ENCODE peak calls at places on chromosomes 7 and 10, in ten cellular contexts. S is endodermal cell; N is body of pancreas; V is BE2C; G is IMR-90; T is adipocyte; I is lung; D is neuronal stem cell; K is CD8-positive, alpha-beta memory T cell; A is small intestine. X is an unnamed sample.
A peak's percentile ranks its signal among the peaks of the same experiment; 100 is the strongest.

GRCh38 chr10:130169136-130169888 is 33.1 kb downstream of the GLRX3 start:
- DNase-seq in S (no peak), N (no peak), V (no peak), G (peak; percentile 11), T (no peak), I (no peak), D (no peak), K (no peak), A (peak; percentile 27), X (no peak)

GRCh38 chr7:140673063-140673769 is 471 bp downstream of the ADCK2 start:
- DNase-seq in S (peak; percentile 89), N (peak; percentile 78), V (peak; percentile 43), G (no peak), T (peak; percentile 56), I (peak; percentile 65), D (peak; percentile 24), K (peak; percentile 61), A (peak; percentile 62), X (peak; percentile 86)

GRCh38 chr10:69248117-69248730 is 28.1 kb downstream of the HKDC1 start:
- DNase-seq in S (peak; percentile 36), N (no peak), V (no peak), G (no peak), T (no peak), I (no peak), D (no peak), K (no peak), A (no peak), X (no peak)

GRCh38 chr7:35605760-35606159 is 89.2 kb downstream of the HERPUD2 start:
- DNase-seq in S (no peak), N (no peak), V (no peak), G (peak; percentile 82), T (peak; percentile 32), I (no peak), D (no peak), K (no peak), A (no peak), X (no peak)

GRCh38 chr7:77878500-77878899 is 79.9 kb downstream of the PHTF2 start:
- DNase-seq in S (no peak), N (no peak), V (no peak), G (no peak), T (no peak), I (no peak), D (no peak), K (no peak), A (no peak), X (no peak)

GRCh38 chr7:37495574-37496184 is 47.0 kb upstream of the ELMO1 start:
- DNase-seq in S (no peak), N (no peak), V (no peak), G (peak; percentile 13), T (peak; percentile 65), I (no peak), D (no peak), K (peak; percentile 14), A (peak; percentile 20), X (no peak)

GRCh38 chr10:5545778-5546710 is 21.3 kb downstream of the CALML3 start:
- DNase-seq in S (peak; percentile 39), N (peak; percentile 46), V (no peak), G (peak; percentile 97), T (no peak), I (peak; percentile 64), D (no peak), K (no peak), A (peak; percentile 58), X (peak; percentile 76)

GRCh38 chr7:115851291-115851690 is 179.3 kb downstream of the TFEC start:
- DNase-seq in S (no peak), N (no peak), V (no peak), G (peak; percentile 73), T (peak; percentile 85), I (no peak), D (peak; percentile 27), K (peak; percentile 1), A (peak; percentile 18), X (no peak)

DNA sequence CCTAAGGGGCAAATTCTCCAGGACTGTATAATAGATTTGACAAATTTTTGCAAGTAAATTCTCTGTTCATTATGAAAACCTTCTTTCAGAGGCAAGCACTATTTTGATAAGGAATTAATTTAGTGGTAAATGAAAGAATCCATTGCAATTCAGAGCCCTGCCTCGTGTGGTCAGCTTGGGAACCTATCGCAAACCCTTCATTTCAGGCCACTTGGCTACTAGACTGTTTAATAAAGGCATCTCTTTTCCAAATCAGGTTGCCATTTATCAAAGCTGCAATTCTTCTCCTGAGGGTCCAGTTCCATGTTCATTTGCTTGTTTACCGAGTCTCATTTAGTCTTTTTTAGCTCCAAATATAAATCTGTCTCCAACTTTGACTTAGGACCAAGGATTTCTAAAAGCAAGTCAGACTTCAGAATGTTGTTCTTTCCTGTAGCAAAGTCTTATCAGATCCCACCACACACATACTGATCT is 28.4 kb downstream of the PPP1R3C start:
- DNase-seq in S (no peak), N (no peak), V (no peak), G (no peak), T (peak; percentile 45), I (no peak), D (no peak), K (no peak), A (no peak), X (no peak)
- H3K4me1 ChIP-seq in S (no peaks in the 10 kb centered on the region), N (peaks cover 49% of the 10 kb centered on the region), V (peaks cover 11% of the 10 kb centered on the region), G (peaks cover 22% of the 10 kb centered on the region), T (peaks cover 45% of the 10 kb centered on the region), I (peaks cover 2% of the 10 kb centered on the region), D (peaks cover 9% of the 10 kb centered on the region), K (no peaks in the 10 kb centered on the region), A (peaks cover 9% of the 10 kb centered on the region), X (peaks cover 5% of the 10 kb centered on the region)

GRCh38 chr7:137937202-137937560 is 64.7 kb downstream of the CREB3L2 start:
- DNase-seq in S (no peak), N (peak; percentile 38), V (no peak), G (peak; percentile 74), T (peak; percentile 69), I (no peak), D (no peak), K (no peak), A (no peak), X (no peak)

GRCh38 chr7:137935849-137936508 is 65.9 kb downstream of the CREB3L2 start:
- DNase-seq in S (no peak), N (no peak), V (no peak), G (no peak), T (no peak), I (no peak), D (no peak), K (peak; percentile 11), A (peak; percentile 82), X (peak; percentile 60)

GRCh38 chr7:137934941-137935848 is 66.7 kb downstream of the CREB3L2 start:
- DNase-seq in S (no peak), N (no peak), V (no peak), G (no peak), T (no peak), I (no peak), D (no peak), K (peak; percentile 14), A (peak; percentile 48), X (no peak)

GRCh38 chr7:137934176-137934826 is 67.6 kb downstream of the CREB3L2 start:
- DNase-seq in S (no peak), N (no peak), V (no peak), G (no peak), T (no peak), I (no peak), D (no peak), K (no peak), A (no peak), X (no peak)

DNA sequence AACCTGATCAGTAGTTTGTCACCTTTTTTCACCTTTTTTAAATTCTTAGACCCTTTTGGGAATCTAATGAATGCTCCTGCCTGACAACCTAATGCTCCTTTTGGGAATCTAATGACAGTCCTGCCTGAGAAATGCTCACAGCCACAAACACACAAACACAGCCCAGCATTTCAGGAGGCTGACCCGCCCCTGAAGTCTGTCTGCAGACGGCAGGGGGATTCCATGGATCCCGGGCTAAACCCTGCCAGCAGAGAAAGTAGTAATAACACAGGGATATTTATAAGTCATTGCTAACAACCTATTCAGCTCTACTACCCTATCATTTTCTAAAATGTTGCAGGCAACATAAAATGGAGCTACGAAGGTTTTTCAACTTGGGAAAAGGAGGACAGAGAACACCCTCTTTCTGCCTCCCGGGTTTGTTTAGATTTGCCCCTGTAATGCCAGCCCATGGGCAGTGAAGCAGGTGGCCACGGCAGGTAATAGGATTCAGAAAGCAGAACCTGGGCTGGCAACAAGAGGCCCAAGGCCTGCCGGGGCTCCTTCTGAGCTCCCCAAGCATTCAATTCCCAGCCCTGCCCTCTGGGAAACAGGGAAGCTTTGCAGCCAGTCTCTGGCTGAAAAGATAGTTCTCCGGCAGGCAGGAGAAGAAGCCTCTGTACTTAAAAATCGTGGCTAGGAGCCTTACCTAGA is 65.2 kb downstream of the CREB3L2 start:
- DNase-seq in S (no peak), N (no peak), V (no peak), G (no peak), T (no peak), I (no peak), D (no peak), K (no peak), A (no peak), X (no peak)
- H3K4me3 ChIP-seq in S (no peak overlapping the region), N (no peak overlapping the region), V (no peak overlapping the region), G (no peak overlapping the region), T (no peak overlapping the region), I (no peak overlapping the region), D (no peak overlapping the region), K (no peak overlapping the region), A (no peak overlapping the region), X (no peak overlapping the region)

GRCh38 chr10:90041585-90041984 is 340.2 kb downstream of the KIF20B start:
- DNase-seq in S (no peak), N (no peak), V (no peak), G (no peak), T (no peak), I (no peak), D (no peak), K (no peak), A (no peak), X (no peak)
- H3K4me1 ChIP-seq in S (no peaks in the 10 kb centered on the region), N (no peaks in the 10 kb centered on the region), V (no peaks in the 10 kb centered on the region), G (no peaks in the 10 kb centered on the region), T (no peaks in the 10 kb centered on the region), I (no peaks in the 10 kb centered on the region), D (no peaks in the 10 kb centered on the region), K (no peaks in the 10 kb centered on the region), A (no peaks in the 10 kb centered on the region), X (no peaks in the 10 kb centered on the region)

GRCh38 chr7:101166909-101167644 is 1.7 kb upstream of the VGF start:
- DNase-seq in S (peak; percentile 87), N (no peak), V (peak; percentile 74), G (peak; percentile 65), T (no peak), I (no peak), D (no peak), K (no peak), A (no peak), X (no peak)
- H3K4me3 ChIP-seq in S (no peak overlapping the region), N (no peak overlapping the region), V (peak overlapping the region; percentile 97), G (no peak overlapping the region), T (no peak overlapping the region), I (no peak overlapping the region), D (peak overlapping the region; percentile 35), K (no peak overlapping the region), A (no peak overlapping the region), X (no peak overlapping the region)

GRCh38 chr7:73828972-73829371 is 1.8 kb upstream of the CLDN4 start:
- DNase-seq in S (no peak), N (no peak), V (no peak), G (no peak), T (no peak), I (no peak), D (no peak), K (no peak), A (no peak), X (no peak)
- H3K4me1 ChIP-seq in S (peaks cover 3% of the 10 kb centered on the region), N (peaks cover 74% of the 10 kb centered on the region), V (peaks cover 30% of the 10 kb centered on the region), G (peaks cover 11% of the 10 kb centered on the region), T (peaks cover 29% of the 10 kb centered on the region), I (peaks cover 14% of the 10 kb centered on the region), D (peaks cover 2% of the 10 kb centered on the region), K (peaks cover 6% of the 10 kb centered on the region), A (peaks cover 2% of the 10 kb centered on the region), X (peaks cover 34% of the 10 kb centered on the region)

X was measured in mucosa of descending colon.